ENCODE peak calls at places on chromosomes 2 and 18, in four cellular contexts. P is cardiac muscle cell; H is naive thymus-derived CD4-positive, alpha-beta T cell; Y is GM06990. C is an unnamed sample.

GRCh38 chr2:1546023-1546591 is 132.8 kb downstream of the TPO start:
- DNase-seq in H (no peak), P (peak; percentile 60), Y (no peak), C (peak; percentile 57)

GRCh38 chr18:73670046-73670445 is 477.6 kb downstream of the FBXO15 start:
- DNase-seq in Y (no peak), H (no peak), P (no peak), C (no peak)

GRCh38 chr2:177328056-177328455 is 63.5 kb upstream of the NFE2L2 start:
- DNase-seq in Y (no peak), H (no peak), P (no peak), C (no peak)

GRCh38 chr2:28991462-28991861 is 10.4 kb downstream of the TOGARAM2 start:
- DNase-seq in Y (no peak), P (no peak), H (no peak), C (no peak)

GRCh38 chr2:220272656-220273055 is 645.2 kb downstream of the SLC4A3 start:
- DNase-seq in H (no peak), Y (no peak), P (no peak), C (no peak)

GRCh38 chr2:96138146-96139145 is at the start of gene ASTL:
- DNase-seq in H (no peak), Y (peak; percentile 56), P (peak; percentile 75), C (peak; percentile 60)

GRCh38 chr2:64015898-64016297 is 3.3 kb downstream of the VPS54 start:
- DNase-seq in P (no peak), H (no peak), Y (no peak), C (no peak)

GRCh38 chr2:71797006-71797810 is 343.8 kb downstream of the DYSF start:
- DNase-seq in H (no peak), P (no peak), Y (no peak), C (no peak)

GRCh38 chr2:54444503-54444902 is 11.6 kb upstream of the SPTBN1 start:
- DNase-seq in H (no peak), Y (no peak), P (no peak), C (no peak)

GRCh38 chr2:20728114-20728758 is 61.3 kb downstream of the GDF7 start:
- DNase-seq in P (peak; percentile 22), H (no peak), Y (no peak), C (no peak)

GRCh38 chr2:229519655-229520054 is 194.7 kb downstream of the DNER start:
- DNase-seq in Y (peak; percentile 22), P (no peak), H (no peak), C (no peak)

GRCh38 chr18:41464278-41464677 is 490.8 kb upstream of the PIK3C3 start:
- DNase-seq in P (no peak), H (no peak), Y (no peak), C (no peak)
- H3K4me3 ChIP-seq in P (no peak overlapping the region), H (no peak overlapping the region), Y (no peak overlapping the region), C (no peak overlapping the region)

GRCh38 chr2:135157856-135158255 is 105.8 kb downstream of the RAB3GAP1 start:
- DNase-seq in Y (no peak), H (no peak), P (no peak), C (no peak)
- H3K36me3 ChIP-seq in Y (peaks cover 3% of the 10 kb centered on the region), H (peaks cover 70% of the 10 kb centered on the region), P (peaks cover 26% of the 10 kb centered on the region), C (no peaks in the 10 kb centered on the region)

DNA sequence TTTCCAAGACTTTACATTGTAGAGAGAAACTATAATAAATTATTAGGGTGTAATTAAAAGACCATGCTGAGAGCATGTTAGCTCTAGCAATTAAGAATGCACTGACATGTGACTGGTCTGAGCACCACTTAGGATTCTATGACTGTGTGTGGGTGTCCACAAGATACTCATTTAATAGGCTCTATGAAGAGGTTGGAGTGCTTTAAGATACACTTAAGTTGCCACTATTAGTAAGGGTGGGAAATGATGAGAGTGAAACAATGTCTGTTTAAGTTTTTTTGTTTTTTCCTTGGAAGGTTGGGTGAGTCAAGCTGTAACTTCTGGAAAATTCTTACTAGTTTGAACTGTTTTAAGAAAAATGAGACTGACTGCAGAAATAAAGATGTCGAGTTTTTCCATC is 1.8 kb upstream of the FAP start:
- DNase-seq in H (no peak), P (no peak), Y (no peak), C (no peak)
- H3K4me3 ChIP-seq in H (no peak overlapping the region), P (no peak overlapping the region), Y (no peak overlapping the region), C (no peak overlapping the region)

DNA sequence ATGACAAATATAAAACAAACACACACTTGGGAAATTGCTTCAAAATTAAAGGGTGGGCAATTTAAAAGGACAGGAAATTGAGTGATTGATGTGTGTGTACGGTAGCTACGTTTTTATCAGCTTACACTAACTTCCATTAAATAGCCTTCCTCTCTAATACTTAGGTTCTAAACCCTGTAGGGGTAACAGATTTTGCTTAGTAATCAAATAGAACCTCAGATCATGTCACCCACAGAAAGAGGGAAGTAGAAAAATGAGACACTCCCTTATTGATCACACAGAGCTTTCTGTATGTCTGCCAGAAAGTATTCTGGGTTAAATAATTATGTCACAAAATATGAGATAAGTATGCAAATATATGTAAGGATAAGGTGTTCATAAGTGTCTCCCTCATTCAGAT is 93.3 kb downstream of the ICA1L start:
- DNase-seq in P (no peak), Y (no peak), H (no peak), C (no peak)
- H3K36me3 ChIP-seq in P (peaks cover 24% of the 10 kb centered on the region), Y (no peaks in the 10 kb centered on the region), H (peaks cover 50% of the 10 kb centered on the region), C (no peaks in the 10 kb centered on the region)

GRCh38 chr2:119523383-119523958 is 812 bp downstream of the SCTR start:
- DNase-seq in Y (no peak), P (no peak), H (no peak), C (no peak)
- H3K4me3 ChIP-seq in Y (no peak overlapping the region), P (peak overlapping the region; percentile 29), H (no peak overlapping the region), C (peak overlapping the region; percentile 34)

DNA sequence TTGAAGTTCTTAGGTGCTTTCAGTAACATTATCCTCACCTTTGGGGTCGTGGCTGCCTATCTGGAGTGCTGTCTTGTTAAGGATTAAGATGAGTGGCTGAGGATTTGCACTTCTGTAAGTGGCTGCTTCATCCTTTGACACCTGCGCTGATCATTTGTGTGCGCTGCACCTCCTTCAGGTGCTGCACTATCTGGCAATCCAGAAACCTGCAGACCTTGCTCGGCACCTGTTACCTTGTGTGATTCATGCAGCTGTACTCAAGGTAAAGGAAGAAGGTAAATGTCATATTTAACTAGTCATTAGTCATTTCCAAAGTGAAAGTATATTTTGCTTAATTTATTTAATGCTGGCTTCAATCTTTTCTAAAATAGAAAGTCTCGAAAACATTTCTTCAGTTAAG is 110.3 kb downstream of the RAB3GAP1 start:
- DNase-seq in P (no peak), H (no peak), Y (no peak), C (no peak)
- H3K36me3 ChIP-seq in P (peaks cover 44% of the 10 kb centered on the region), H (peaks cover 60% of the 10 kb centered on the region), Y (peaks cover 6% of the 10 kb centered on the region), C (no peaks in the 10 kb centered on the region)

GRCh38 chr2:237039301-237039906 is 46.3 kb upstream of the COPS8 start:
- DNase-seq in Y (no peak), H (no peak), P (no peak), C (no peak)

GRCh38 chr2:237045449-237045848 is 40.2 kb upstream of the COPS8 start:
- DNase-seq in H (no peak), Y (no peak), P (no peak), C (no peak)

GRCh38 chr2:237041231-237041630 is 44.5 kb upstream of the COPS8 start:
- DNase-seq in P (no peak), Y (no peak), H (no peak), C (peak; percentile 63)

DNA sequence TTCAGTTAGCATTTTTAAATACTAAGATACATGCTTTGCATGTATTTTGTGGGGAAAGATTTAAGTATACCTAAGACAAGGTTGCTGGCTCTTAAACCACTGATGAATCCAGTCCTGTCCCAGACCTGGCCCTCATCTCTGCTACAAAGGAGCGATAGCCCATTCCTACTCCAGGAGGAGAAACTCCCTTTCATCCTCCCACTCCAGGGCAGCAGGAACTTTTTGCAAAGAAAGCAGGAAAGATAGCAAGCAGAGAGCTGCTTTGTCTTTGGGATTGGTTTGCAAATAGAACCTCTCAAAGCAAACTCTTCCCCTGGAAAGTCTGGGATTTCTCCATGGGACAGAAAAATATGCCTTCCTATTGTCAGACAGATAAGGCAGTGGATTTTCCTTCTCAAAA is 43.6 kb upstream of the COPS8 start:
- DNase-seq in P (no peak), Y (no peak), H (no peak), C (no peak)
- H3K4me3 ChIP-seq in P (no peak overlapping the region), Y (no peak overlapping the region), H (no peak overlapping the region), C (no peak overlapping the region)

DNA sequence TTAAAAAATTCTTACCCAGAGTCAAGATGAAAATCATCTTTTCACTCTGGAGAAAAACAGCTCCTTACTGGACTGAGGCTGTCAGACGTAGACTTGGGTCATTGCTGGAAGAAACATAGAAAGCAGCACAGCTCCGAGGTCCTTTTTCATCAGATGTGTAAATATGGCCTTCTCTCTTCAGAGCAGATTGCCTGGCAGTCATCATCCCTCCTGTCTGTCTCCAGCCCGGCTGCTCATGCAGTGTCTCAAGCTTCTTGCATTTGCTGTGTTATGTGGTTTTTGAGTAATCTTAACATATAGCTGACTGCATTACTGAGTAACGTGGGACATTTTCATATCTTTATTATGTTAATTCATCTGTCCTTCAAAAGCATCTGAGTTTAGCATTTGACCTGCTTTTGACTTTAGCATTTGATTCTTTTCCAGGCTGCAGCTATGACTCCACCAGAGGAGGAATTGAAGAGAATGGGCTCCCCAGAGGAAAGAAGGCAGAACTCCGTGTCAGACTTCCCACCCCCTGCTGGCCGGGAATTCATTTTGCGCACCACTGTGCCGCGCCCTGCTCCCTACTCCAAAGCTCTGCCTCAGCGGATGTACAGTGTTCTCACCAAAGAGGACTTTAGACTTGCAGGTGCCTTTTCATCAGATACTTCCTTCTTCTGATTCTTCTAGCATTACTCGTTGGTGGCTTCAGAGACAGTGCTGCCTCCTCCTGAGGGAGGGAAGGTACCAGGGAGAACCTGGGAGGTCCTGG is 116.2 kb downstream of the RAB3GAP1 start:
- DNase-seq in H (no peak), P (no peak), Y (no peak), C (no peak)
- H3K36me3 ChIP-seq in H (peaks cover 72% of the 10 kb centered on the region), P (peaks cover 51% of the 10 kb centered on the region), Y (peaks cover 14% of the 10 kb centered on the region), C (no peaks in the 10 kb centered on the region)

C was measured in testis.